ENCODE peak calls at places on chromosomes 5 and 9, in six cellular contexts. S, E, W, P, G and L are unnamed samples.

GRCh38 chr5:131217791-131218190 is 46.1 kb upstream of the CDC42SE2 start:
- DNase-seq in S (no peak), E (no peak), W (no peak), P (no peak), G (no peak), L (no peak)

GRCh38 chr5:54745599-54745998 is 228.0 kb downstream of the SNX18 start:
- DNase-seq in S (no peak), E (no peak), W (peak; percentile 34), P (no peak), G (no peak), L (no peak)

GRCh38 chr9:131423171-131423581 is 29.3 kb downstream of the PRRC2B start:
- DNase-seq in S (peak; percentile 64), E (peak; percentile 52), W (peak; percentile 62), P (peak; percentile 60), G (no peak), L (peak; percentile 89)

GRCh38 chr9:113393281-113393680 is 7.8 kb downstream of the ALAD start:
- DNase-seq in S (no peak), E (no peak), W (no peak), P (no peak), G (no peak), L (no peak)

GRCh38 chr5:59065551-59065950 is 482.7 kb downstream of the RAB3C start:
- DNase-seq in S (no peak), E (no peak), W (no peak), P (no peak), G (no peak), L (no peak)

GRCh38 chr9:38715684-38716083 is 4.2 kb downstream of the FAM240B start:
- DNase-seq in S (no peak), E (no peak), W (no peak), P (no peak), G (no peak), L (no peak)

GRCh38 chr9:112283854-112284253 is 49.6 kb downstream of the PTBP3 start:
- DNase-seq in S (no peak), E (no peak), W (no peak), P (no peak), G (no peak), L (no peak)

GRCh38 chr5:2240118-2240904 is 357.6 kb upstream of the IRX4 start:
- DNase-seq in S (no peak), E (no peak), W (no peak), P (no peak), G (no peak), L (no peak)

GRCh38 chr5:142946547-142947426 is 176.6 kb downstream of the ARHGAP26 start:
- DNase-seq in S (no peak), E (no peak), W (peak; percentile 29), P (no peak), G (no peak), L (no peak)

GRCh38 chr5:128631771-128632170 is 93.7 kb upstream of the FBN2 start:
- DNase-seq in S (no peak), E (no peak), W (no peak), P (no peak), G (no peak), L (no peak)

GRCh38 chr5:78679905-78680304 is 31.3 kb upstream of the LHFPL2 start:
- DNase-seq in S (no peak), E (no peak), W (no peak), P (no peak), G (no peak), L (no peak)

GRCh38 chr9:129626944-129627297 is 958 bp downstream of the NTMT1 start:
- DNase-seq in S (no peak), E (no peak), W (no peak), P (no peak), G (no peak), L (no peak)

GRCh38 chr9:134206317-134207300 is 42.2 kb upstream of the RNU6ATAC start:
- DNase-seq in S (peak; percentile 30), E (peak; percentile 16), W (peak; percentile 10), P (no peak), G (peak; percentile 52), L (peak; percentile 74)

GRCh38 chr5:133611357-133612020 is 852 bp downstream of the FSTL4 start:
- DNase-seq in S (no peak), E (no peak), W (no peak), P (no peak), G (no peak), L (no peak)

GRCh38 chr9:125558453-125559084 is 148.4 kb downstream of the MAPKAP1 start:
- DNase-seq in S (no peak), E (peak; percentile 46), W (no peak), P (no peak), G (no peak), L (no peak)

GRCh38 chr9:103991698-103992097 is 102.4 kb upstream of the SMC2 start:
- DNase-seq in S (no peak), E (no peak), W (no peak), P (no peak), G (no peak), L (no peak)

GRCh38 chr9:93107825-93108161 is 11.8 kb downstream of the CARD19 start:
- DNase-seq in S (no peak), E (peak; percentile 0), W (no peak), P (no peak), G (peak; percentile 30), L (no peak)

GRCh38 chr9:99690573-99690972 is 131.1 kb upstream of the NR4A3 start:
- DNase-seq in S (no peak), E (no peak), W (no peak), P (no peak), G (no peak), L (no peak)

GRCh38 chr5:5350101-5350500 is 72.4 kb upstream of the ICE1 start:
- DNase-seq in S (no peak), E (no peak), W (no peak), P (no peak), G (no peak), L (no peak)

GRCh38 chr9:27367175-27367798 is 70.3 kb upstream of the EQTN start:
- DNase-seq in S (no peak), E (no peak), W (no peak), P (no peak), G (no peak), L (no peak)

GRCh38 chr9:116212986-116213672 is 59.5 kb downstream of the PAPPA start:
- DNase-seq in S (no peak), E (no peak), W (no peak), P (no peak), G (no peak), L (no peak)

GRCh38 chr5:135601466-135601865 is 22.7 kb upstream of the CXCL14 start:
- DNase-seq in S (no peak), E (no peak), W (no peak), P (no peak), G (no peak), L (no peak)

DNA sequence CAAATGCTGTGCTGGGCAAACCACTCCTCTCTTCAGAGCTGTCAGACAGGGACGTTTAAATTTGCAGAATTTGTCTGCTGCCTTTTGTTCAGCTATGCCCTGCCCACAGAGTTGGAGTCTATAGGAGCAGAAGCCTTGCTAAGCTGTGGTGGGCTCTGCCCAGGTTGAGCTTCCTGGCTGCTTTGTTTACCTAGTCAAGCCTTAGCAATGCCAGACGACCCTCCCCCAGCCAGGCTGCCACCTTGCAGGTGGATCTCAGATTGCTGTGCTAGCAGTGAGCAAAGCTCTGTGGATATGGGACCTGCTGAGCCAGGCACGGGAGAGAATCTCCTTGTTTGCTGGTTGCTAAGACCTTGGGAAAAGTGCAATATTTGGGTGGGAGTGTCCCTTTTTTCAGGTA is 314.9 kb downstream of the NNT start:
- DNase-seq in S (peak; percentile 48), E (no peak), W (no peak), P (no peak), G (no peak), L (no peak)
- TF ChIP-seq POLR2A in S (no peak), E (no peak), W (no peak), P (no peak), G (no peak), L (no peak)

DNA sequence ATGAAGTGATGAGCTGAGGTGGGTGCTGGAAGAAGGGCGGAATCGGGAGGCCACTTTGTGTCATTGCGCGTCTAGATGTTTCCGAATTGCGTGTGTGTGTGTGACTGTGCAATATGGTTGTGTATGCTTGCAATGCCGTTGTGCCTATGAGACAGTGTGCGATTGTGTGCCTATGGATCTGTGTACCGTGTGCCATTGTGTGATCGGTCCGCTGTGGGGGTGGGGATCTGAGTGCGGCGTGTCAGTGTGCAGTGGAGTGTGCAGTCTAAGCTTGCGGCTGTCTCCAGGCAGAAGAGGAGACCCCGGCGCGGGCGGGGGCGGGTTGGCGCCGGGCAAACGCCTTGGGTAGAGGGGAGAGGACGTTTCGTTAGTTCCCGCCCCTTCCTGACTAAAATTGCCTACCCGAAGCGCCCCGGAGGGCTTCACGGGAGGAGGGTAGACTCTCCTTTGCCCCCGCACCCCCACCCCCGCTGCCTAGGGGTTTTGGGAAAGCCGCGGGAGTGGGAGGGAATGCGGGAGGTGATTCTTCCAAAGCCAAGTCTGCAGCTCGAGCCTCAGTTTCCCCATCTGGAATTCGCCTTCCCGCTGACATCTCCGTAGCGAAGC is 24.2 kb downstream of the PCDHGC5 start:
- DNase-seq in S (peak; percentile 86), E (peak; percentile 56), W (peak; percentile 70), P (no peak), G (no peak), L (peak; percentile 87)
- TF ChIP-seq POLR2A in S (no peak), E (peak; percentile 34), W (no peak), P (no peak), G (no peak), L (no peak)

GRCh38 chr5:87121315-87122170 is 146.1 kb upstream of the RASA1 start:
- DNase-seq in S (no peak), E (no peak), W (no peak), P (no peak), G (no peak), L (no peak)

GRCh38 chr5:87119588-87119987 is 148.1 kb upstream of the RASA1 start:
- DNase-seq in S (no peak), E (no peak), W (no peak), P (no peak), G (no peak), L (no peak)

GRCh38 chr5:87122171-87122977 is 145.3 kb upstream of the RASA1 start:
- DNase-seq in S (no peak), E (no peak), W (no peak), P (no peak), G (no peak), L (no peak)

GRCh38 chr5:87116821-87117512 is 150.7 kb upstream of the RASA1 start:
- DNase-seq in S (no peak), E (no peak), W (no peak), P (no peak), G (no peak), L (no peak)

DNA sequence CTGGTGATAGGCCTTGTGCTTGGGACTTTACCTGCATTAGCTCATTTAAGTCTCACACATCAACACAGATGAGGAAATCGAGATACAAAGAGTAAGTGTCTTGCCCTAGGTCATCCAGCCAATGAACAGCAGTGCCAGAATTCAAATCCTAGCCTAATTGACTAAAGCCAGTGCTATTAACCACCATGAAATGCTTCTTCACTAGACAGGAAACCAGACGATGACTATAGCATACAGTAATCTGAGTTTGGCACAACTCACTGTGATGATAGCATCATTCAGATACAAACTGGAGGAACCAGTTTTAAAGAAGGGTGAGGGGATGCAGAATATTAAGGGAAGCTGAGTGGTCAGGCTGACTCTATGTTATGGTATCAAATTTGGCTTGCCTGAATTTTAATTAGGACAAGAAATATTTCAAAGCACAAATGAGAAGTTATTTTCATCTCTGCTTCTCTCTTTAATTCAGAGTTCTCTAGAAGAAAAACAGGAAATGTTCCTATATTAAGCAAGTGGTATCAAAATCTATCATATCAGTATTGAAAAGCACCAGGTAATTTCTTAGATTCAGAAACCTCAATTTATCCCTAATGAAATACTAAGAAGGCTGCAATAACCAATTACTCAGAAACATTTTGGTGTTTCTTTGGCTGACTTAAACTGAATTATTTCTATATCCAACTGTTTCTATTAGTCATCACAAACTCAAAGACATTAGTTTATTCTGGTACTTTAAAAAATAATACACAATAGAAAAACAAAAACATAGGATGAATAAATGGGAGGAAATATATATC is 147.0 kb upstream of the RASA1 start:
- DNase-seq in S (no peak), E (no peak), W (no peak), P (no peak), G (no peak), L (no peak)
- TF ChIP-seq POLR2A in S (no peak), E (no peak), W (no peak), P (no peak), G (no peak), L (no peak)

GRCh38 chr9:136400038-136400834 is at the start of gene SNAPC4:
- DNase-seq in S (peak; percentile 97), E (peak; percentile 87), W (peak; percentile 90), P (peak; percentile 80), G (peak; percentile 82), L (peak; percentile 95)
- TF ChIP-seq POLR2A in S (no peak), E (peak; percentile 66), W (no peak), P (no peak), G (no peak), L (no peak)